ENCODE peak calls at places on chromosomes 3 and 15, in seven cellular contexts. M is HFF-Myc, Q is spleen, P is AG04450, C is upper lobe of right lung, Y is GM12864, V is fibroblast of mammary gland. K is an unnamed sample.

GRCh38 chr3:46706771-46707582 is 5.8 kb downstream of the TMIE start:
- DNase-seq in M (no peak), Q (no peak), P (no peak), C (peak), Y (no peak), V (no peak), K (no peak)

GRCh38 chr3:123641505-123641904 is 56.7 kb upstream of the HACD2 start:
- DNase-seq in M (no peak), Q (no peak), P (no peak), C (no peak), Y (no peak), V (no peak), K (no peak)

GRCh38 chr3:60917136-60917535 is 334.1 kb downstream of the FHIT start:
- DNase-seq in M (no peak), Q (no peak), P (no peak), C (no peak), Y (no peak), V (no peak), K (no peak)

GRCh38 chr3:128385080-128385832 is 81.4 kb downstream of the DNAJB8 start:
- DNase-seq in M (peak), Q (no peak), P (peak), C (peak), Y (no peak), V (peak), K (no peak)

GRCh38 chr3:177904661-177905060 is 631.6 kb upstream of the KCNMB2 start:
- DNase-seq in M (no peak), Q (no peak), P (no peak), C (no peak), Y (no peak), V (peak), K (no peak)

GRCh38 chr3:171309906-171310359 is 150.3 kb downstream of the TNIK start:
- DNase-seq in M (peak), Q (no peak), P (peak), C (no peak), Y (no peak), V (peak), K (no peak)

GRCh38 chr3:23219117-23219516 is 16.0 kb downstream of the UBE2E2 start:
- DNase-seq in M (no peak), Q (no peak), P (no peak), C (no peak), Y (no peak), V (no peak), K (peak)

GRCh38 chr15:62075595-62076279 is 9.0 kb downstream of the C2CD4A start:
- DNase-seq in M (no peak), Q (no peak), P (no peak), C (no peak), Y (no peak), V (peak), K (no peak)

GRCh38 chr3:95752199-95752598 is 1062.2 kb upstream of the EPHA6 start:
- DNase-seq in M (no peak), Q (no peak), P (no peak), C (no peak), Y (no peak), V (no peak), K (no peak)

GRCh38 chr3:150114873-150115570 is 144.3 kb upstream of the PFN2 start:
- DNase-seq in M (no peak), Q (no peak), P (no peak), C (no peak), Y (peak), V (peak), K (peak)

GRCh38 chr15:64596701-64597468 is 136.5 kb downstream of the ZNF609 start:
- DNase-seq in M (peak), Q (no peak), P (no peak), C (no peak), Y (no peak), V (peak), K (peak)

GRCh38 chr3:163368168-163368567 is 1710.1 kb downstream of the SI start:
- DNase-seq in M (no peak), Q (no peak), P (no peak), C (no peak), Y (no peak), V (peak), K (no peak)

GRCh38 chr15:45858491-45858890 is 223.7 kb downstream of the SQOR start:
- DNase-seq in M (no peak), Q (no peak), P (no peak), C (no peak), Y (no peak), V (no peak), K (no peak)

GRCh38 chr3:15601399-15602145 is at the start of the genes BTD and HACL1:
- DNase-seq in M (peak), Q (peak), P (peak), C (peak), Y (peak), V (peak), K (peak)

GRCh38 chr3:23934253-23934652 is 10.8 kb upstream of the NR1D2 start:
- DNase-seq in M (no peak), Q (no peak), P (no peak), C (no peak), Y (no peak), V (no peak), K (no peak)

GRCh38 chr15:58770519-58770856 is 614 bp upstream of the MINDY2 start:
- DNase-seq in M (no peak), Q (no peak), P (peak), C (no peak), Y (no peak), V (peak), K (no peak)

GRCh38 chr3:100125539-100125938 is 11.2 kb upstream of the FILIP1L start:
- DNase-seq in M (no peak), Q (no peak), P (no peak), C (no peak), Y (no peak), V (no peak), K (no peak)

GRCh38 chr3:193240850-193241706 is at the start of gene PLAAT1:
- DNase-seq in M (peak), Q (peak), P (no peak), C (peak), Y (no peak), V (peak), K (peak)

GRCh38 chr3:188834349-188834748 is 337.4 kb upstream of the TPRG1 start:
- DNase-seq in M (no peak), Q (no peak), P (no peak), C (no peak), Y (no peak), V (no peak), K (no peak)

GRCh38 chr3:6680119-6680806 is 180.7 kb upstream of the GRM7 start:
- DNase-seq in M (no peak), Q (no peak), P (no peak), C (no peak), Y (peak), V (no peak), K (peak)

GRCh38 chr3:121836069-121836468 is 1.1 kb downstream of the EAF2 start:
- DNase-seq in M (no peak), Q (no peak), P (no peak), C (no peak), Y (no peak), V (no peak), K (no peak)

GRCh38 chr15:52421029-52421428 is 107.7 kb downstream of the MYO5A start:
- DNase-seq in M (no peak), Q (no peak), P (no peak), C (no peak), Y (no peak), V (no peak), K (no peak)

GRCh38 chr15:36753173-36753572 is 173.7 kb downstream of the CDIN1 start:
- DNase-seq in M (no peak), Q (no peak), P (no peak), C (no peak), Y (no peak), V (no peak), K (no peak)

GRCh38 chr3:138082085-138082991 is 33.1 kb downstream of the DZIP1L start:
- DNase-seq in M (peak), Q (no peak), P (peak), C (no peak), Y (peak), V (peak), K (no peak)
- H3K4me3 ChIP-seq in M (peak), Q (peak), P (peak), C (no peak), Y (no peak), V (peak), K (no peak)

GRCh38 chr3:187290561-187290960 is 976 bp downstream of the MASP1 start:
- DNase-seq in M (no peak), Q (no peak), P (no peak), C (no peak), Y (no peak), V (no peak), K (no peak)

GRCh38 chr3:187291001-187291511 is 481 bp downstream of the MASP1 start:
- DNase-seq in M (no peak), Q (no peak), P (peak), C (no peak), Y (no peak), V (peak), K (no peak)

GRCh38 chr3:187286467-187287059 is 5.0 kb downstream of the MASP1 start:
- DNase-seq in M (no peak), Q (no peak), P (peak), C (no peak), Y (no peak), V (peak), K (no peak)

GRCh38 chr3:187288176-187288893 is 3.2 kb downstream of the MASP1 start:
- DNase-seq in M (no peak), Q (no peak), P (no peak), C (no peak), Y (no peak), V (no peak), K (no peak)

DNA sequence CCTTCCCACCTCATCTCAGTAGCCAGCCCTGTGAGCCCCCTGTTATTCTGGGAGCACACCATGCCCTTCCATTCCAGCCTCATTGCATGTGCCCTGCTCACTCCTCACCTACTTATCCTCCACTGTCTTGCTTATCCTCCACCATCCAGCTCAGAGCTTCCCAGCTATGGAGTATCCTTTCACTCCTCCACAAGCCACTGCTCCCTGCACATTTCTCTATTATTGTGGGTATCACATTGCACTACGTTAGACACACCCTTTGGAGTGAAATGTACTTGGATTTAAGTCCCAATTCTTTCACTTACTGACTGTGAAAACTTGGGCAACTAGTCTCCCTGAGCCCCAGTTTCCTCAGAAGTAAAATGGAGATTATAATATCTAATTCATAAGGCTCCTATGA is 4.3 kb downstream of the MASP1 start:
- DNase-seq in M (no peak), Q (no peak), P (no peak), C (no peak), Y (no peak), V (no peak), K (no peak)
- H3K4me3 ChIP-seq in M (no peak), Q (no peak), P (no peak), C (no peak), Y (no peak), V (no peak), K (no peak)

GRCh38 chr3:178968996-178969700 is 102.5 kb downstream of the ZMAT3 start:
- DNase-seq in M (no peak), Q (no peak), P (no peak), C (no peak), Y (peak), V (no peak), K (peak)
- H3K4me3 ChIP-seq in M (no peak), Q (no peak), P (no peak), C (no peak), Y (no peak), V (no peak), K (no peak)

DNA sequence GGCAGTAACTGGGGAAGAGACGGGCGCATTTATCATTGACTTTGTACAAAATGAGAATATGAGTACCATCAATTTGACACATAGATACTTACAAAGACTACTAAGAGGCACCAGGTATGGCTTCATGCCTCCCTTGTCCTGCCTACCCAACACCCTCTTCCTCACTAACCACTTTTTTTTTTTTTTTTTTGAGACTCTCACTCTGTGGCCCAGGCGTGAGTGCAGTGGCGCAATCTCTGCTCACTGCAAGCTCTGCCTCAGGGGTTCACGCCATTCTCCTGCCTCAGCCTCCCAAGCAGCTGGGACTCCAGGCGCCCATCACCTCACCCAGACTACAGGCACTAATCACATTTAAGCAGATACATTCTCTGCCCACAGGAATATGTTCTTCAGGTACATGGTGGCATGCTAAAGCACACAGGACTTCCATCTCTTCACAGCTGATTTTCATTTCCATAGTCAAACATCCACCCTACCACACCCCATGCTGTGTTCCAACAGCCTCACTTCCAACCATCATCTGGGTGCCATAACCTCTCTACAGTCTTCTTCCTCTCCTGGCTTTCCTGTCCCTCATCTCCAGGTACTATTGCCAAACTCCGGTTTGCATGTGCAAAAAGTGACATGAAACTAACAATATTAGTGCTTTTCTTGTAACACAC is 41.7 kb downstream of the RAB27A start:
- DNase-seq in M (no peak), Q (peak), P (no peak), C (peak), Y (no peak), V (no peak), K (no peak)
- H3K4me3 ChIP-seq in M (no peak), Q (no peak), P (no peak), C (no peak), Y (no peak), V (no peak), K (no peak)